ENCODE peak calls at places on chromosomes 6 and 20, in five cellular contexts. One of them, this sample, is unnamed.

GRCh38 chr6:142200846-142201628 is 54.0 kb downstream of the VTA1 start:
- DNase-seq in GM23338: no peak
- DNase-seq in spleen: no peak
- DNase-seq in transverse colon: no peak
- DNase-seq in breast epithelium: no peak
- DNase-seq in this sample: no peak

GRCh38 chr6:113564401-113565161 is 292.6 kb upstream of the MARCKS start:
- DNase-seq in spleen: peak
- DNase-seq in breast epithelium: peak
- DNase-seq in GM23338: peak
- DNase-seq in transverse colon: peak
- DNase-seq in this sample: peak

GRCh38 chr20:48737463-48738093 is 90.2 kb downstream of the PREX1 start:
- DNase-seq in breast epithelium: no peak
- DNase-seq in transverse colon: no peak
- DNase-seq in GM23338: no peak
- DNase-seq in spleen: no peak
- DNase-seq in this sample: no peak

GRCh38 chr6:157050537-157051280 is 272.6 kb downstream of the TMEM242 start:
- DNase-seq in breast epithelium: no peak
- DNase-seq in GM23338: no peak
- DNase-seq in spleen: no peak
- DNase-seq in transverse colon: no peak
- DNase-seq in this sample: no peak

GRCh38 chr6:153015094-153015645 is 12.7 kb upstream of the MTRF1L start:
- DNase-seq in GM23338: no peak
- DNase-seq in transverse colon: no peak
- DNase-seq in breast epithelium: no peak
- DNase-seq in spleen: no peak
- DNase-seq in this sample: no peak

GRCh38 chr20:50913976-50914375 is 17.3 kb downstream of the ADNP start:
- DNase-seq in spleen: no peak
- DNase-seq in GM23338: no peak
- DNase-seq in transverse colon: no peak
- DNase-seq in breast epithelium: no peak
- DNase-seq in this sample: no peak

GRCh38 chr6:159044899-159045727 is at the start of gene TAGAP:
- DNase-seq in breast epithelium: no peak
- DNase-seq in GM23338: no peak
- DNase-seq in transverse colon: peak
- DNase-seq in spleen: peak
- DNase-seq in this sample: peak

GRCh38 chr6:47680724-47681123 is 17.7 kb upstream of the ADGRF4 start:
- DNase-seq in breast epithelium: no peak
- DNase-seq in spleen: no peak
- DNase-seq in transverse colon: no peak
- DNase-seq in GM23338: no peak
- DNase-seq in this sample: no peak

GRCh38 chr20:16036331-16036730 is 536.9 kb downstream of the KIF16B start:
- DNase-seq in spleen: no peak
- DNase-seq in GM23338: no peak
- DNase-seq in breast epithelium: no peak
- DNase-seq in transverse colon: no peak
- DNase-seq in this sample: no peak

GRCh38 chr6:139062921-139063320 is 34.4 kb downstream of the ABRACL start:
- DNase-seq in spleen: no peak
- DNase-seq in GM23338: no peak
- DNase-seq in breast epithelium: no peak
- DNase-seq in transverse colon: no peak
- DNase-seq in this sample: no peak

GRCh38 chr6:158782432-158783166 is 36.6 kb downstream of the EZR start:
- DNase-seq in GM23338: no peak
- DNase-seq in breast epithelium: no peak
- DNase-seq in transverse colon: peak
- DNase-seq in spleen: no peak
- DNase-seq in this sample: no peak

GRCh38 chr20:63915471-63915870 is 20.5 kb downstream of the DNAJC5 start:
- DNase-seq in GM23338: no peak
- DNase-seq in spleen: no peak
- DNase-seq in breast epithelium: no peak
- DNase-seq in transverse colon: no peak
- DNase-seq in this sample: no peak

GRCh38 chr20:41408986-41409385 is 42.4 kb upstream of the EMILIN3 start:
- DNase-seq in breast epithelium: no peak
- DNase-seq in spleen: no peak
- DNase-seq in transverse colon: no peak
- DNase-seq in GM23338: no peak
- DNase-seq in this sample: no peak

GRCh38 chr6:23927935-23928334 is 198.1 kb upstream of the NRSN1 start:
- DNase-seq in transverse colon: no peak
- DNase-seq in spleen: no peak
- DNase-seq in GM23338: no peak
- DNase-seq in breast epithelium: no peak
- DNase-seq in this sample: no peak

GRCh38 chr6:108744996-108745395 is 103.2 kb upstream of the ARMC2 start:
- DNase-seq in GM23338: no peak
- DNase-seq in breast epithelium: no peak
- DNase-seq in transverse colon: no peak
- DNase-seq in spleen: no peak
- DNase-seq in this sample: no peak

GRCh38 chr20:47099749-47100515 is 205.3 kb downstream of the EYA2 start:
- DNase-seq in breast epithelium: no peak
- DNase-seq in spleen: no peak
- DNase-seq in transverse colon: no peak
- DNase-seq in GM23338: no peak
- DNase-seq in this sample: no peak

GRCh38 chr6:169678342-169678741 is 23.5 kb downstream of the WDR27 start:
- DNase-seq in GM23338: no peak
- DNase-seq in spleen: no peak
- DNase-seq in breast epithelium: no peak
- DNase-seq in transverse colon: no peak
- DNase-seq in this sample: no peak

GRCh38 chr20:41150664-41151063 is 13.3 kb downstream of the PLCG1 start:
- DNase-seq in transverse colon: no peak
- DNase-seq in spleen: no peak
- DNase-seq in GM23338: no peak
- DNase-seq in breast epithelium: no peak
- DNase-seq in this sample: no peak

GRCh38 chr6:14396826-14397517 is 279.4 kb downstream of the CD83 start:
- DNase-seq in spleen: peak
- DNase-seq in transverse colon: peak
- DNase-seq in breast epithelium: no peak
- DNase-seq in GM23338: peak
- DNase-seq in this sample: peak

GRCh38 chr6:65229768-65230167 is 477.3 kb downstream of the EYS start:
- DNase-seq in GM23338: no peak
- DNase-seq in transverse colon: no peak
- DNase-seq in breast epithelium: no peak
- DNase-seq in spleen: no peak
- DNase-seq in this sample: no peak

GRCh38 chr6:4564746-4565145 is 211.5 kb upstream of the CDYL start:
- DNase-seq in breast epithelium: no peak
- DNase-seq in transverse colon: no peak
- DNase-seq in spleen: no peak
- DNase-seq in GM23338: no peak
- DNase-seq in this sample: no peak

GRCh38 chr6:75368151-75368779 is 83.7 kb upstream of the TMEM30A start:
- DNase-seq in transverse colon: peak
- DNase-seq in GM23338: peak
- DNase-seq in breast epithelium: no peak
- DNase-seq in spleen: no peak
- DNase-seq in this sample: no peak

GRCh38 chr6:37048851-37049734 is 43.6 kb downstream of the FGD2 start:
- DNase-seq in breast epithelium: no peak
- DNase-seq in GM23338: no peak
- DNase-seq in transverse colon: peak
- DNase-seq in spleen: peak
- DNase-seq in this sample: no peak

GRCh38 chr20:13877789-13878188 is 93.0 kb downstream of the NDUFAF5 start:
- DNase-seq in spleen: no peak
- DNase-seq in GM23338: no peak
- DNase-seq in transverse colon: no peak
- DNase-seq in breast epithelium: no peak
- DNase-seq in this sample: no peak

GRCh38 chr20:57392130-57392445 is 892 bp downstream of the RBM38 start:
- DNase-seq in GM23338: no peak
- DNase-seq in transverse colon: no peak
- DNase-seq in breast epithelium: no peak
- DNase-seq in spleen: no peak
- DNase-seq in this sample: no peak

GRCh38 chr6:32603888-32604287 is 14.2 kb upstream of the HLA-DRB1 start:
- DNase-seq in transverse colon: no peak
- DNase-seq in GM23338: no peak
- DNase-seq in spleen: no peak
- DNase-seq in breast epithelium: no peak
- DNase-seq in this sample: no peak

GRCh38 chr6:75563032-75563431 is 38.6 kb upstream of the SENP6 start:
- DNase-seq in GM23338: peak
- DNase-seq in transverse colon: no peak
- DNase-seq in spleen: no peak
- DNase-seq in breast epithelium: no peak
- DNase-seq in this sample: no peak

GRCh38 chr6:122734529-122735203 is 44.9 kb upstream of the FABP7 start:
- DNase-seq in spleen: no peak
- DNase-seq in transverse colon: no peak
- DNase-seq in GM23338: peak
- DNase-seq in breast epithelium: no peak
- DNase-seq in this sample: no peak

GRCh38 chr6:158797331-158798202 is 21.6 kb downstream of the EZR start:
- DNase-seq in breast epithelium: no peak
- DNase-seq in spleen: no peak
- DNase-seq in GM23338: no peak
- DNase-seq in transverse colon: no peak
- DNase-seq in this sample: no peak

GRCh38 chr6:142474446-142475289 is 172.9 kb downstream of the ADGRG6 start:
- DNase-seq in transverse colon: no peak
- DNase-seq in breast epithelium: no peak
- DNase-seq in GM23338: peak
- DNase-seq in spleen: no peak
- DNase-seq in this sample: no peak

GRCh38 chr6:5587648-5588047 is 326.3 kb downstream of the FARS2 start:
- DNase-seq in GM23338: no peak
- DNase-seq in breast epithelium: no peak
- DNase-seq in transverse colon: no peak
- DNase-seq in spleen: no peak
- DNase-seq in this sample: no peak

GRCh38 chr6:5580736-5581568 is 319.6 kb downstream of the FARS2 start:
- DNase-seq in transverse colon: no peak
- DNase-seq in GM23338: no peak
- DNase-seq in breast epithelium: no peak
- DNase-seq in spleen: no peak
- DNase-seq in this sample: no peak

GRCh38 chr6:5583528-5583927 is 322.2 kb downstream of the FARS2 start:
- DNase-seq in breast epithelium: no peak
- DNase-seq in transverse colon: no peak
- DNase-seq in GM23338: no peak
- DNase-seq in spleen: no peak
- DNase-seq in this sample: no peak

GRCh38 chr6:5584072-5584471 is 322.8 kb downstream of the FARS2 start:
- DNase-seq in breast epithelium: no peak
- DNase-seq in transverse colon: no peak
- DNase-seq in GM23338: no peak
- DNase-seq in spleen: no peak
- DNase-seq in this sample: no peak

DNA sequence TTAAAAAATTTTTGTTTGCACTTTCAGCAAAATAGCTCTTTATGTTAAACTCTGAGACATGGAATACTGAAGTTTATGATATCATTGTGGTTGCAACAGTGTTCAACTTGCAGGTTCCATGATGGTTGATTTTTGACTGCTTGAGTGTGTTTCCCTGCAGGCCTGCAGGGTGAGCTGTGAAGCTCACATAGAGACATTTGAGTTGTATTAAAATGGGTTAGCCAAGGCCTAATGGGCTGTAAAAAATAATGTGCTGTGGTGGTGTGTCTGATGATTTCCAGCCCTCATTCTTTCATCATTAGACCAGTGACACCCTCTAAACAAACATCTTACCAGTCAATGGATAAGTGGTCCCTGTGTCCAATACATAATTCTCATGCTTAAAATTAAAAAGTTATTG is 321.4 kb downstream of the FARS2 start:
- DNase-seq in transverse colon: no peak
- DNase-seq in GM23338: no peak
- DNase-seq in breast epithelium: no peak
- DNase-seq in spleen: no peak
- DNase-seq in this sample: no peak
- TF ChIP-seq CTCF in transverse colon: no peak
- TF ChIP-seq CTCF in GM23338: no peak
- TF ChIP-seq CTCF in breast epithelium: no peak
- TF ChIP-seq CTCF in spleen: no peak
- TF ChIP-seq CTCF in this sample: no peak

GRCh38 chr6:110353420-110353819 is 4.7 kb downstream of the METTL24 start:
- DNase-seq in GM23338: no peak
- DNase-seq in transverse colon: no peak
- DNase-seq in spleen: no peak
- DNase-seq in breast epithelium: no peak
- DNase-seq in this sample: no peak
- TF ChIP-seq POLR2AphosphoS5 in GM23338: no peak
- TF ChIP-seq POLR2AphosphoS5 in transverse colon: no peak
- TF ChIP-seq POLR2AphosphoS5 in spleen: no peak
- TF ChIP-seq POLR2AphosphoS5 in breast epithelium: no peak
- TF ChIP-seq POLR2AphosphoS5 in this sample: no peak

DNA sequence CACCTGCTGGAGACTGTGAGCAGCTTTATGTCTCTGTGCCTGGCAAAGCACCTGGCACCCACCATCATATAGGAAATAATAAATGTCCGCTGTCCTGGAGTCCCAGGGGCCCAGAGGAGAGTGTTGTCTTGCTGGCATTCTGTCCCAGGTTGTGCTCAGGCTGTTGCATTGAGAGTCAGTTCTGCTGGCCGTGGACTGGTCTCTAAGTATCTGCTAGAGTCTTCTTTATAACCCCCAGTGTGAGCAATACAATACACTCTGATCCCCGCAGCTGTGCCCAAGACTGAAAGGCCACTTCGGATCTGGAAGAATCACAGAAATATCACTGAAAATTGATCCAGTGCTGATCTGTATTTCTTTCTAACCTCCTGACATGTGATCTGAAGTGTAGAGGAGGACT is 38.3 kb upstream of the HINT3 start:
- DNase-seq in spleen: no peak
- DNase-seq in transverse colon: peak
- DNase-seq in GM23338: peak
- DNase-seq in breast epithelium: no peak
- DNase-seq in this sample: no peak
- H3K27ac ChIP-seq in spleen: peak
- H3K27ac ChIP-seq in transverse colon: peak
- H3K27ac ChIP-seq in GM23338: no peak
- H3K27ac ChIP-seq in breast epithelium: peak
- H3K27ac ChIP-seq in this sample: peak

DNA sequence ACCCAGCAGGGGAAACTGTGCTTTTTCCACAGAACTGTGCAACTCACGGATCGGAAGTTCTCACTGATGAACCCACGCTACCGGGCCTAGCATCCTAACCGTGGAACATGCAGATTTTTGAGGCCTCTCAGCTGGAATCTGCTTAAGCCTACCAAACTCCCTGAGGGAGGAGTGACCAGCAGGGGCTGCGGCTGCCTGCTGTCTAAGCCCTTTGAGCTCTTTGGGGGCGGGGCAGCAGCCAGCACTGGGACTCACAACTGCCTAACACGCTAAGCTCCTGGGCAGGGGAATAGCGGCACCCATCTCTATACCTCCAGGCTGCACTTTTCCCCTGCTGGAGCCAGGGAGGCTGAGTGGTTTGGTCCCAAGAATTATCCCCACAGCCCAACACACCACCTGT is 20.4 kb upstream of the METTL24 start:
- DNase-seq in breast epithelium: no peak
- DNase-seq in spleen: no peak
- DNase-seq in GM23338: peak
- DNase-seq in transverse colon: no peak
- DNase-seq in this sample: no peak
- TF ChIP-seq CTCF in breast epithelium: no peak
- TF ChIP-seq CTCF in spleen: no peak
- TF ChIP-seq CTCF in GM23338: peak
- TF ChIP-seq CTCF in transverse colon: no peak
- TF ChIP-seq CTCF in this sample: no peak